ENCODE peak calls at places on chromosomes 11 and 22, in five cellular contexts. B is adrenal gland, O is heart right ventricle, V is HCT116, C is gastrocnemius medialis. J is an unnamed sample. For H3K4me1 and H3K36me3, the result is how much of the 10 kb centered on the place peaks cover.

GRCh38 chr11:111733009-111733408 is 33.2 kb downstream of the PPP2R1B start:
- DNase-seq in B (peak), C (peak), O (peak), V (no peak), J (peak)

GRCh38 chr11:120137611-120138521 is at the start of gene TRIM29:
- DNase-seq in C (no peak), B (no peak), V (no peak), O (no peak), J (no peak)

GRCh38 chr11:6414874-6415328 is 4.0 kb downstream of the APBB1 start:
- DNase-seq in O (no peak), B (no peak), C (no peak), V (no peak), J (no peak)

GRCh38 chr11:126194121-126194543 is 17.3 kb downstream of the RPUSD4 start:
- DNase-seq in O (no peak), V (no peak), C (no peak), B (peak), J (peak)

GRCh38 chr11:65613091-65613928 is 711 bp downstream of the MAP3K11 start:
- DNase-seq in C (no peak), O (peak), B (no peak), V (no peak), J (peak)

GRCh38 chr11:57478971-57479663 is 18.8 kb downstream of the RTN4RL2 start:
- DNase-seq in V (no peak), C (no peak), B (no peak), O (no peak), J (no peak)

GRCh38 chr11:37786214-37786755 is 1188.2 kb upstream of the RAG2 start:
- DNase-seq in O (no peak), C (no peak), B (no peak), V (no peak), J (no peak)

GRCh38 chr11:20512869-20513268 is 86.5 kb upstream of the SLC6A5 start:
- DNase-seq in B (no peak), C (no peak), V (no peak), O (no peak), J (no peak)

DNA sequence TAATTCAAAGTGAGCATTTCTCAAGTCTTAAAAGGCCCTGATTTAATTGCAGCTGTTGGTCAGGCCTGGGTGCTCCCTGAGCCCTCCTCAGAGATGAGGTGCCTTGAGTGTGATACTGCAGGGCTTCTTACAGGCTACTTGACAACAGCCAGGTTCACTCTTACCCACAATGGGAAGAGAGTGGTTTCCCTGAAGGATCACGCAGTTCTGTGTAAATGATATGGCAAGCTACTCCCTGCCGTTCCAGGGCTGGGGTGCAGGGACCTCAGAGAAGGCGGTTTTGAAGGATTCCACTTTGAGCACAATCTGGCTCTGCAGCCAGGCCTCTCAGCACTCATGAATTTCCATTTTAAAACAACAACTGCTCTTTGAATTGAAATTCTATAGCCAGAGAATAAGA is 92.9 kb downstream of the SLC17A6 start:
- DNase-seq in O (no peak), C (no peak), V (no peak), B (no peak), J (no peak)
- H3K4me1 ChIP-seq in O (under half), C (under half), V (under half), B (under half), J (under half)

DNA sequence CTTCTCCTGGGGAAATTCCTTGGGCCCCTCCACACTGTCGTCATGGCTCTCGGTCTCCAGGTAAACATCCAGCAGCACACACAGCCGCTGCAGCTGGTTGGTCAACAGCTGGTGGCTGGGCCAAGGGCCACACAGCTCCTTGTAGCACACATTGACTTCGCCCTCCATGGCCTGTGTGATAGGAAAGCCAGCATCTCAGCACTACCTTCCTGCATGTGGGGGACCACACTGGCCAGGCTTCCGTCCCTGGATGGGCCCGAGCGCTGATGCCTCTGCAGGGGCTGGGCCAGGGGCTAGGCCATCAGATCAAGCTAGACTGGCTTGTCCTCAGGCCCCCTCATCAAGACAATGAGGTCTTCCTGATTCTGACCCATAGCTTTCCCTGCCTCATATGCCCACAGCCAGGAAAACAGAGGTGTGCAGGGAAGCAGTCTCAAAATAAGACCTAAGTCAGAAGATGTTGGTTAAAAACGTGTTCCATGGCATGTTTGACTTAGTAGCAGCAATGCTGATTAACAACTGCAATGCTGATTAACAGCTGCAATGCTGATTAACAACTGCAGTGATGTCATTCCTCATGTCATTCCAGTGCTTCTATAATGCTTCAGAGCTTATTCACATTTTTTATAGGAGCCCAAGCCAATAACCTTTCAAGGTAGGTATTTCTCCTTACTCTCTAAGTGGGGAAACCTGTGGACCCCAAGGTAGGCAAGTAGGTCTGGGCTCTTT is 31.3 kb downstream of the NEFH start:
- DNase-seq in O (no peak), C (no peak), V (no peak), B (no peak), J (no peak)
- H3K36me3 ChIP-seq in O (under half), C (under half), V (half or more), B (under half), J (under half)

GRCh38 chr11:44349328-44349727 is 39.4 kb upstream of the ALX4 start:
- DNase-seq in B (no peak), V (no peak), C (no peak), O (no peak), J (no peak)

GRCh38 chr11:44346983-44347382 is 37.0 kb upstream of the ALX4 start:
- DNase-seq in C (no peak), O (no peak), B (no peak), V (no peak), J (no peak)

GRCh38 chr11:44348721-44349120 is 38.8 kb upstream of the ALX4 start:
- DNase-seq in B (no peak), V (no peak), O (no peak), C (no peak), J (no peak)

GRCh38 chr11:44345781-44346180 is 35.8 kb upstream of the ALX4 start:
- DNase-seq in C (no peak), B (no peak), O (no peak), V (no peak), J (no peak)

DNA sequence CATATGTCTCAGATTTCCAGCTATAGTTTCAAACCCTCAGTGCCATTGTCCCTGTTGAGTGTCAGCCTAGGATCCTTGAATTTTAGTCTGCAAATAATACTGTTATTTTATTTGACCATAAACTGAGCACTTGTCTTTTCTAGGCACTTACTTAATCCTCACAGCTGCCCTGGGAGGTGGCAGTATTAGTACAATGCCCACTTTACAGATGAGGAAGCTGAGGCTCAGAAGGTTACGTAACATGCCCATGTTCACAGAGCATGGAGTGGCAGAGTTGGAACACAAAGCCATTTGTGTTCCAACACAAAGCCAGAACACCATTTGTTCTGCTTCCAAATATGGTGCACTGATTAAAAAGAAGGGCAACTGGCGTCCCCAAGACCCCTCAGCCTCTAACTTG is 38.2 kb upstream of the ALX4 start:
- DNase-seq in B (no peak), C (no peak), V (no peak), O (no peak), J (no peak)
- H3K4me1 ChIP-seq in B (under half), C (under half), V (under half), O (under half), J (under half)

DNA sequence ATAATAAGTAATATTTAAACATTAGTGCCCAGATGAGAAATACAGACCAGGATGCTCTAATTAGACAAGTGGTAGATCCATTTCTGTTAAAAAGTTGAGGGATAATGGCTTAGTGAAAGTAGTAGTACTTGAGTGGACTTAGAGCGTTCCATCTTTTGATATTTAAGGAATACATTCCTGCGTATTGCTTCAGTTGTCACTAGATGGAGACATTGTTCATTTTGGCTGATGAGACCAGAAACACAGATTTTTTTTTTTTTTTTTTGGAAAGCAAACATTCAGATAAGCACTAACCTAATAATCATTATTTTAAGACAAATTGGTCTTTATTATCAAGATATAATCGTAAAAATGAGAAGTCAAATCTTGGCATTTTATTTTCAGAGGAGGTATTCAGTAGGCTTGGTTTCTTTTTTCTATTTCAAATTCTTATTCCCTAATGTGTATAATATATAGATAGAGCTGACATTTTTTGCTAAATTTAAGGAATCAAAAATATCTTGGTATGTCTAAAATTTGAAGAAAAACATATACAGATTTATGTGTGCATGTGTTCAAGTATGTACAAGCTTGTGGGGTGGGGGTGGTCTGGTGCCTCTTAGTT is 92.9 kb downstream of the DYNC2H1 start:
- DNase-seq in B (no peak), O (no peak), V (peak), C (no peak), J (no peak)
- H3K36me3 ChIP-seq in B (under half), O (under half), V (under half), C (under half), J (under half)

GRCh38 chr11:72070486-72070885 is 9.9 kb downstream of the NUMA1 start:
- DNase-seq in V (no peak), C (no peak), O (no peak), B (no peak), J (no peak)
- H3K4me1 ChIP-seq in V (under half), C (under half), O (under half), B (half or more), J (under half)